ENCODE peak calls at places on chromosomes 3 and 15, in ten cellular contexts. One of them, this sample, is unnamed. For H3K4me1, the result is how much of the 10 kb centered on the place peaks cover.

GRCh38 chr3:166637984-166638530 is 742.0 kb downstream of the ZBBX start:
- DNase-seq in adrenal gland: no peak
- DNase-seq in testis: no peak
- DNase-seq in K562: no peak
- DNase-seq in breast epithelium: no peak
- DNase-seq in heart left ventricle: no peak
- DNase-seq in HCT116: no peak
- DNase-seq in A549: no peak
- DNase-seq in ovary: no peak
- DNase-seq in body of pancreas: no peak
- DNase-seq in this sample: no peak

GRCh38 chr3:168620854-168621253 is 525.1 kb upstream of the GOLIM4 start:
- DNase-seq in adrenal gland: no peak
- DNase-seq in testis: peak
- DNase-seq in K562: no peak
- DNase-seq in breast epithelium: no peak
- DNase-seq in heart left ventricle: no peak
- DNase-seq in HCT116: peak
- DNase-seq in A549: peak
- DNase-seq in ovary: no peak
- DNase-seq in body of pancreas: peak
- DNase-seq in this sample: peak

GRCh38 chr3:8453153-8453552 is 48.5 kb upstream of the LMCD1 start:
- DNase-seq in adrenal gland: no peak
- DNase-seq in testis: no peak
- DNase-seq in K562: no peak
- DNase-seq in breast epithelium: no peak
- DNase-seq in heart left ventricle: no peak
- DNase-seq in HCT116: no peak
- DNase-seq in A549: no peak
- DNase-seq in ovary: no peak
- DNase-seq in body of pancreas: no peak
- DNase-seq in this sample: no peak

GRCh38 chr3:185263423-185263822 is 9.6 kb upstream of the EHHADH start:
- DNase-seq in adrenal gland: no peak
- DNase-seq in testis: no peak
- DNase-seq in K562: no peak
- DNase-seq in breast epithelium: no peak
- DNase-seq in heart left ventricle: no peak
- DNase-seq in HCT116: no peak
- DNase-seq in A549: no peak
- DNase-seq in ovary: no peak
- DNase-seq in body of pancreas: no peak
- DNase-seq in this sample: no peak

GRCh38 chr3:79380581-79380980 is 387.2 kb downstream of the ROBO1 start:
- DNase-seq in adrenal gland: no peak
- DNase-seq in testis: no peak
- DNase-seq in K562: no peak
- DNase-seq in breast epithelium: no peak
- DNase-seq in heart left ventricle: no peak
- DNase-seq in HCT116: no peak
- DNase-seq in A549: no peak
- DNase-seq in ovary: no peak
- DNase-seq in body of pancreas: no peak
- DNase-seq in this sample: no peak

GRCh38 chr3:167967257-167968010 is 128.3 kb downstream of the GOLIM4 start:
- DNase-seq in adrenal gland: no peak
- DNase-seq in testis: no peak
- DNase-seq in K562: no peak
- DNase-seq in breast epithelium: no peak
- DNase-seq in heart left ventricle: no peak
- DNase-seq in HCT116: no peak
- DNase-seq in A549: no peak
- DNase-seq in ovary: no peak
- DNase-seq in body of pancreas: no peak
- DNase-seq in this sample: no peak

GRCh38 chr3:105277656-105278055 is 89.1 kb upstream of the ALCAM start:
- DNase-seq in adrenal gland: no peak
- DNase-seq in testis: no peak
- DNase-seq in K562: no peak
- DNase-seq in breast epithelium: no peak
- DNase-seq in heart left ventricle: no peak
- DNase-seq in HCT116: no peak
- DNase-seq in A549: no peak
- DNase-seq in ovary: no peak
- DNase-seq in body of pancreas: no peak
- DNase-seq in this sample: no peak

GRCh38 chr3:63921741-63922482 is 9.7 kb upstream of the SCAANT1 start:
- DNase-seq in adrenal gland: no peak
- DNase-seq in testis: no peak
- DNase-seq in K562: no peak
- DNase-seq in breast epithelium: no peak
- DNase-seq in heart left ventricle: no peak
- DNase-seq in HCT116: no peak
- DNase-seq in A549: no peak
- DNase-seq in ovary: no peak
- DNase-seq in body of pancreas: no peak
- DNase-seq in this sample: no peak

GRCh38 chr3:10305331-10305902 is 12.7 kb upstream of the GHRL start:
- DNase-seq in adrenal gland: no peak
- DNase-seq in testis: no peak
- DNase-seq in K562: no peak
- DNase-seq in breast epithelium: no peak
- DNase-seq in heart left ventricle: no peak
- DNase-seq in HCT116: no peak
- DNase-seq in A549: no peak
- DNase-seq in ovary: no peak
- DNase-seq in body of pancreas: no peak
- DNase-seq in this sample: no peak

GRCh38 chr3:172138031-172138538 is 98.7 kb downstream of the FNDC3B start:
- DNase-seq in adrenal gland: no peak
- DNase-seq in testis: no peak
- DNase-seq in K562: no peak
- DNase-seq in breast epithelium: no peak
- DNase-seq in heart left ventricle: no peak
- DNase-seq in HCT116: no peak
- DNase-seq in A549: peak
- DNase-seq in ovary: no peak
- DNase-seq in body of pancreas: no peak
- DNase-seq in this sample: no peak

GRCh38 chr3:49841806-49842205 is 14.6 kb downstream of the TRAIP start:
- DNase-seq in adrenal gland: no peak
- DNase-seq in testis: no peak
- DNase-seq in K562: no peak
- DNase-seq in breast epithelium: no peak
- DNase-seq in heart left ventricle: no peak
- DNase-seq in HCT116: no peak
- DNase-seq in A549: no peak
- DNase-seq in ovary: no peak
- DNase-seq in body of pancreas: no peak
- DNase-seq in this sample: no peak

GRCh38 chr3:112304611-112305010 is 10.6 kb upstream of the SLC9C1 start:
- DNase-seq in adrenal gland: no peak
- DNase-seq in testis: no peak
- DNase-seq in K562: no peak
- DNase-seq in breast epithelium: no peak
- DNase-seq in heart left ventricle: no peak
- DNase-seq in HCT116: no peak
- DNase-seq in A549: no peak
- DNase-seq in ovary: no peak
- DNase-seq in body of pancreas: no peak
- DNase-seq in this sample: no peak

GRCh38 chr15:26357653-26358052 is 415.2 kb downstream of the GABRB3 start:
- DNase-seq in adrenal gland: no peak
- DNase-seq in testis: no peak
- DNase-seq in K562: no peak
- DNase-seq in breast epithelium: no peak
- DNase-seq in heart left ventricle: no peak
- DNase-seq in HCT116: no peak
- DNase-seq in A549: no peak
- DNase-seq in ovary: no peak
- DNase-seq in body of pancreas: no peak
- DNase-seq in this sample: no peak

GRCh38 chr15:26365077-26365476 is 407.8 kb downstream of the GABRB3 start:
- DNase-seq in adrenal gland: no peak
- DNase-seq in testis: no peak
- DNase-seq in K562: no peak
- DNase-seq in breast epithelium: no peak
- DNase-seq in heart left ventricle: no peak
- DNase-seq in HCT116: no peak
- DNase-seq in A549: no peak
- DNase-seq in ovary: no peak
- DNase-seq in body of pancreas: no peak
- DNase-seq in this sample: no peak

GRCh38 chr15:26355671-26356070 is 417.2 kb downstream of the GABRB3 start:
- DNase-seq in adrenal gland: no peak
- DNase-seq in testis: no peak
- DNase-seq in K562: no peak
- DNase-seq in breast epithelium: no peak
- DNase-seq in heart left ventricle: no peak
- DNase-seq in HCT116: no peak
- DNase-seq in A549: no peak
- DNase-seq in ovary: no peak
- DNase-seq in body of pancreas: no peak
- DNase-seq in this sample: no peak

GRCh38 chr15:26358708-26359107 is 414.2 kb downstream of the GABRB3 start:
- DNase-seq in adrenal gland: no peak
- DNase-seq in testis: no peak
- DNase-seq in K562: no peak
- DNase-seq in breast epithelium: no peak
- DNase-seq in heart left ventricle: no peak
- DNase-seq in HCT116: no peak
- DNase-seq in A549: no peak
- DNase-seq in ovary: no peak
- DNase-seq in body of pancreas: no peak
- DNase-seq in this sample: no peak

GRCh38 chr15:26359855-26360254 is 413.0 kb downstream of the GABRB3 start:
- DNase-seq in adrenal gland: no peak
- DNase-seq in testis: no peak
- DNase-seq in K562: no peak
- DNase-seq in breast epithelium: no peak
- DNase-seq in heart left ventricle: no peak
- DNase-seq in HCT116: no peak
- DNase-seq in A549: no peak
- DNase-seq in ovary: no peak
- DNase-seq in body of pancreas: no peak
- DNase-seq in this sample: no peak
- TF ChIP-seq POLR2A in adrenal gland: no peak
- TF ChIP-seq POLR2A in testis: no peak
- TF ChIP-seq POLR2A in K562: no peak
- TF ChIP-seq POLR2A in breast epithelium: no peak
- TF ChIP-seq POLR2A in heart left ventricle: no peak
- TF ChIP-seq POLR2A in HCT116: no peak
- TF ChIP-seq POLR2A in A549: no peak
- TF ChIP-seq POLR2A in ovary: no peak
- TF ChIP-seq POLR2A in body of pancreas: no peak
- TF ChIP-seq POLR2A in this sample: no peak

DNA sequence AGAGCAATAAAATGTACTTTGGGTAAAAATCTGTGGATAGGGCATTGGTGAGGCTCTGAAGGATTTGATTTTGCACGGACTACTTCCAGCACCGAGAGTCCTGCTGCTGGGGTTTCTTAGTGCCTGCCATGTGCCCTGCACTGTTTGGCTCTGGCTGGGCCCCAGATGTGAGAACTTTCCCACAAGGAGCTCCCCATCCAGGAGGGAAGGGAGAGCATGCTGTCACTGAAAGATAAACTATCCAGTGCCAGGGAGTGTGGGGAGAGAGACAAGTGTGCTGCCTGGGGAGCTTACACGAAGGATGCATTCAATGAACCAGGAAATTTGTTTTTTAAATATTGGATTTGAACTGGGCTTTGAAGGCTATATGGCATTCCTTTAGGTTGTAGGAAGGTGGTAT is 30.2 kb downstream of the LPP start:
- DNase-seq in adrenal gland: no peak
- DNase-seq in testis: no peak
- DNase-seq in K562: no peak
- DNase-seq in breast epithelium: no peak
- DNase-seq in heart left ventricle: no peak
- DNase-seq in HCT116: no peak
- DNase-seq in A549: no peak
- DNase-seq in ovary: no peak
- DNase-seq in body of pancreas: no peak
- DNase-seq in this sample: no peak
- H3K4me1 ChIP-seq in adrenal gland: under half
- H3K4me1 ChIP-seq in testis: under half
- H3K4me1 ChIP-seq in K562: under half
- H3K4me1 ChIP-seq in breast epithelium: under half
- H3K4me1 ChIP-seq in heart left ventricle: half or more
- H3K4me1 ChIP-seq in HCT116: under half
- H3K4me1 ChIP-seq in A549: under half
- H3K4me1 ChIP-seq in ovary: under half
- H3K4me1 ChIP-seq in body of pancreas: under half
- H3K4me1 ChIP-seq in this sample: half or more

GRCh38 chr3:179768080-179768479 is 115.2 kb downstream of the USP13 start:
- DNase-seq in adrenal gland: no peak
- DNase-seq in testis: peak
- DNase-seq in K562: peak
- DNase-seq in breast epithelium: no peak
- DNase-seq in heart left ventricle: no peak
- DNase-seq in HCT116: no peak
- DNase-seq in A549: peak
- DNase-seq in ovary: no peak
- DNase-seq in body of pancreas: peak
- DNase-seq in this sample: no peak
- TF ChIP-seq CTCF in adrenal gland: no peak
- TF ChIP-seq CTCF in testis: no peak
- TF ChIP-seq CTCF in K562: peak
- TF ChIP-seq CTCF in breast epithelium: no peak
- TF ChIP-seq CTCF in heart left ventricle: no peak
- TF ChIP-seq CTCF in HCT116: peak
- TF ChIP-seq CTCF in A549: peak
- TF ChIP-seq CTCF in ovary: no peak
- TF ChIP-seq CTCF in body of pancreas: peak
- TF ChIP-seq CTCF in this sample: peak

DNA sequence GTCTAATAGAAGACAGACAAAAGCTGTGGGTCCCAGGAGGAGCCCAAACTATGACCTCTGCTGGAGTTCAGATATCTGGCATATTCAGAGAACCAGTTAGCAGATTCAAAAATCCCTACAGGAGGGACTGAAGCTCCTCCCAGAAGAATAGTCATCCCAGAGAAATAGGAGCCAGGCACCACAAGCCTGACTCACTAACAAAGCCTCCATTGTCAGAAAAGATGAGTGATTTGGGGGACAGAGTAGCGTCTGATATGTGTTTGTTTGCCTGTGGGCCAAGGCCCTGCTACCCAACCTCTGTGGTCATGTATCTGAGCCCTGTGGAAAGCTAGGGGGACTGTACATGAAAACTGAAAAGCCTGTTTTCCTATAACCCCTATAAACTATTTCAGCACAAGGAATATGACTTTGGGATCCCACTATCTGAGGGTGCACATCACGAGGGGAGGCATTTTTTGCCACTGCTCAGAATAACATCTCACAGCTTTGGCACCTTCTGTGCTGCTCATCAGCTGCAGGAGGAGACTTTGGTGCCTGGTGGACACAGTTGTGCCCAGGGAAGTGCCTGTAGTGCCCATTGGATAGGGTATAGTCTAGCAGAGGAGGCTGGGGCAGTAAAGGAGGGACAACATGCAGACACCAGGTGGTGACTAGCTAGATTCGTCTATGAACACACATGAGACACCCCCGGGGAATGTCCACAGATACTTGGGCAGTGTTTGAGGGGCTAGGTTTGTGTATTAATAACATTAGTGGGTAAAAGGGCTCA is 9.7 kb upstream of the LARP6 start:
- DNase-seq in adrenal gland: no peak
- DNase-seq in testis: no peak
- DNase-seq in K562: no peak
- DNase-seq in breast epithelium: no peak
- DNase-seq in heart left ventricle: no peak
- DNase-seq in HCT116: peak
- DNase-seq in A549: peak
- DNase-seq in ovary: no peak
- DNase-seq in body of pancreas: no peak
- DNase-seq in this sample: no peak
- TF ChIP-seq POLR2A in adrenal gland: no peak
- TF ChIP-seq POLR2A in testis: no peak
- TF ChIP-seq POLR2A in K562: no peak
- TF ChIP-seq POLR2A in breast epithelium: no peak
- TF ChIP-seq POLR2A in heart left ventricle: no peak
- TF ChIP-seq POLR2A in HCT116: no peak
- TF ChIP-seq POLR2A in A549: no peak
- TF ChIP-seq POLR2A in ovary: no peak
- TF ChIP-seq POLR2A in body of pancreas: no peak
- TF ChIP-seq POLR2A in this sample: no peak

This sample was measured in stomach.